ENCODE peak calls at places on chromosomes 4 and X, in six cellular contexts. G is globus pallidus, A is SK-N-SH, J is H9, R is mucosa of gallbladder, Z is foreskin melanocyte. O is an unnamed sample.
A peak's percentile ranks its signal among the peaks of the same experiment; 100 is the strongest.

GRCh38 chr4:105594094-105595010 is 41.9 kb downstream of the ARHGEF38 start:
- DNase-seq in R (no peak), G (no peak), Z (no peak), A (no peak), J (no peak), O (no peak)

GRCh38 chr4:42151568-42152506 is 618 bp downstream of the BEND4 start:
- DNase-seq in Z (no peak), J (peak; percentile 94), R (no peak), G (no peak), A (peak; percentile 90), O (no peak)

GRCh38 chrX:70166601-70167590 is 10.4 kb upstream of the DGAT2L6 start:
- DNase-seq in A (no peak), R (no peak), J (no peak), Z (peak; percentile 68), G (no peak), O (peak; percentile 31)

GRCh38 chrX:131634900-131635299 is 91.0 kb downstream of the OR13H1 start:
- DNase-seq in J (no peak), G (no peak), A (no peak), R (no peak), Z (no peak), O (no peak)

GRCh38 chrX:50988649-50989048 is 78.1 kb downstream of the BMP15 start:
- DNase-seq in A (peak; percentile 29), R (peak; percentile 17), J (no peak), G (peak; percentile 15), Z (peak; percentile 11), O (peak; percentile 22)

GRCh38 chrX:134745636-134746378 is 87.5 kb upstream of the PLAC1 start:
- DNase-seq in Z (no peak), R (no peak), A (no peak), G (peak; percentile 23), J (no peak), O (no peak)

GRCh38 chrX:22159071-22159470 is 113.6 kb upstream of the CBLL2 start:
- DNase-seq in J (no peak), R (no peak), Z (peak; percentile 73), G (no peak), A (no peak), O (peak; percentile 68)

GRCh38 chr4:53935780-53936179 is 128.6 kb downstream of the CHIC2 start:
- DNase-seq in Z (no peak), R (no peak), J (no peak), A (no peak), G (no peak), O (peak; percentile 88)

GRCh38 chr4:8851321-8852117 is 20.1 kb downstream of the HMX1 start:
- DNase-seq in Z (no peak), G (no peak), A (no peak), R (no peak), J (no peak), O (no peak)

GRCh38 chrX:120090208-120090607 is 12.7 kb upstream of the RHOXF2B start:
- DNase-seq in J (peak; percentile 39), R (no peak), A (no peak), Z (no peak), G (no peak), O (no peak)

GRCh38 chr4:146269228-146269653 is 54.9 kb downstream of the REELD1 start:
- DNase-seq in G (no peak), Z (no peak), R (no peak), A (no peak), J (no peak), O (no peak)

GRCh38 chrX:11329016-11329415 is 35.8 kb downstream of the AMELX start:
- DNase-seq in G (no peak), Z (no peak), R (no peak), A (no peak), J (no peak), O (no peak)

GRCh38 chr4:150206265-150206664 is 128.0 kb downstream of the DCLK2 start:
- DNase-seq in Z (peak; percentile 45), J (no peak), R (no peak), G (no peak), A (peak; percentile 42), O (no peak)

GRCh38 chr4:7585768-7586167 is 151.0 kb upstream of the PSAPL1 start:
- DNase-seq in J (no peak), R (peak; percentile 75), A (no peak), G (no peak), Z (no peak), O (no peak)

GRCh38 chrX:154378059-154378798 is 866 bp upstream of the EMD start:
- DNase-seq in Z (peak; percentile 46), G (no peak), J (peak; percentile 46), A (peak; percentile 85), R (peak; percentile 62), O (peak; percentile 59)

GRCh38 chrX:39757971-39758370 is 339.8 kb downstream of the BCOR start:
- DNase-seq in J (no peak), A (no peak), R (no peak), Z (no peak), G (no peak), O (peak; percentile 82)

GRCh38 chr4:7044415-7044930 is 1.3 kb downstream of the TADA2B start:
- DNase-seq in A (no peak), J (no peak), Z (no peak), G (no peak), R (no peak), O (no peak)

GRCh38 chr4:1417522-1418390 is 11.5 kb upstream of the NKX1-1 start:
- DNase-seq in A (peak; percentile 30), Z (no peak), G (no peak), R (no peak), J (peak; percentile 31), O (no peak)

GRCh38 chr4:60913026-60913425 is 287.1 kb upstream of the ADGRL3 start:
- DNase-seq in Z (peak; percentile 84), G (no peak), A (no peak), R (no peak), J (no peak), O (no peak)

GRCh38 chr4:157303471-157303960 is 83.0 kb downstream of the GRIA2 start:
- DNase-seq in G (no peak), Z (no peak), R (no peak), A (no peak), J (no peak), O (no peak)

GRCh38 chrX:30153175-30153880 is 62.0 kb upstream of the MAGEB2 start:
- DNase-seq in A (no peak), G (no peak), R (no peak), Z (no peak), J (no peak), O (no peak)

GRCh38 chrX:46582964-46583363 is 9.4 kb downstream of the CHST7 start:
- DNase-seq in Z (no peak), G (peak; percentile 43), A (no peak), J (no peak), R (no peak), O (peak; percentile 95)

GRCh38 chrX:134171661-134172587 is 65.1 kb upstream of the CCDC160 start:
- DNase-seq in J (peak; percentile 43), Z (peak; percentile 45), G (peak; percentile 26), A (peak; percentile 64), R (peak; percentile 19), O (no peak)

GRCh38 chr4:103008875-103009729 is 10.4 kb downstream of the SLC9B1 start:
- DNase-seq in Z (peak; percentile 65), G (peak; percentile 71), J (no peak), A (peak; percentile 54), R (peak; percentile 28), O (peak; percentile 65)

GRCh38 chr4:70802923-70803605 is 36.6 kb downstream of the GRSF1 start:
- DNase-seq in R (no peak), G (no peak), Z (no peak), A (no peak), J (no peak), O (no peak)

GRCh38 chr4:57424231-57424897 is 314.2 kb upstream of the IGFBP7 start:
- DNase-seq in Z (no peak), A (no peak), R (peak; percentile 38), J (no peak), G (peak; percentile 35), O (peak; percentile 80)

GRCh38 chr4:6200922-6201362 is 593 bp upstream of the JAKMIP1 start:
- DNase-seq in Z (no peak), R (no peak), G (no peak), A (no peak), J (no peak), O (no peak)